ENCODE peak calls at places on chromosomes 2 and 18, in eight cellular contexts. One of them, this sample, is unnamed.

GRCh38 chr2:20868377-20868776 is 45.5 kb upstream of the LDAH start:
- DNase-seq in ACHN: no peak
- DNase-seq in GF-D8: no peak
- DNase-seq in activated CD8-positive, alpha-beta T cell treated with anti-CD3 and anti-CD28 coated beads for 36 hours: peak
- DNase-seq in GM23338: no peak
- DNase-seq in breast epithelium: no peak
- DNase-seq in left colon: no peak
- DNase-seq in nucleus accumbens: no peak
- DNase-seq in this sample: no peak

GRCh38 chr2:44470151-44470550 is 108.4 kb downstream of the CAMKMT start:
- DNase-seq in ACHN: no peak
- DNase-seq in GF-D8: no peak
- DNase-seq in activated CD8-positive, alpha-beta T cell treated with anti-CD3 and anti-CD28 coated beads for 36 hours: no peak
- DNase-seq in GM23338: peak
- DNase-seq in breast epithelium: no peak
- DNase-seq in left colon: no peak
- DNase-seq in nucleus accumbens: no peak
- DNase-seq in this sample: peak

GRCh38 chr2:196987654-196988364 is 61.3 kb upstream of the PGAP1 start:
- DNase-seq in ACHN: peak
- DNase-seq in GF-D8: peak
- DNase-seq in activated CD8-positive, alpha-beta T cell treated with anti-CD3 and anti-CD28 coated beads for 36 hours: peak
- DNase-seq in GM23338: peak
- DNase-seq in breast epithelium: no peak
- DNase-seq in left colon: no peak
- DNase-seq in nucleus accumbens: peak
- DNase-seq in this sample: no peak

GRCh38 chr2:15761910-15762309 is 170.2 kb downstream of the DDX1 start:
- DNase-seq in ACHN: no peak
- DNase-seq in GF-D8: no peak
- DNase-seq in activated CD8-positive, alpha-beta T cell treated with anti-CD3 and anti-CD28 coated beads for 36 hours: no peak
- DNase-seq in GM23338: no peak
- DNase-seq in breast epithelium: no peak
- DNase-seq in left colon: no peak
- DNase-seq in nucleus accumbens: no peak
- DNase-seq in this sample: no peak

GRCh38 chr2:80454628-80455027 is 150.1 kb upstream of the LRRTM1 start:
- DNase-seq in ACHN: no peak
- DNase-seq in GF-D8: no peak
- DNase-seq in activated CD8-positive, alpha-beta T cell treated with anti-CD3 and anti-CD28 coated beads for 36 hours: no peak
- DNase-seq in GM23338: no peak
- DNase-seq in breast epithelium: no peak
- DNase-seq in left colon: peak
- DNase-seq in nucleus accumbens: peak
- DNase-seq in this sample: no peak

GRCh38 chr2:28681216-28681981 is 70.2 kb upstream of the PPP1CB start:
- DNase-seq in ACHN: peak
- DNase-seq in GF-D8: no peak
- DNase-seq in activated CD8-positive, alpha-beta T cell treated with anti-CD3 and anti-CD28 coated beads for 36 hours: peak
- DNase-seq in GM23338: no peak
- DNase-seq in breast epithelium: no peak
- DNase-seq in left colon: no peak
- DNase-seq in nucleus accumbens: no peak
- DNase-seq in this sample: no peak

GRCh38 chr2:120659275-120659952 is 76.3 kb upstream of the GLI2 start:
- DNase-seq in ACHN: no peak
- DNase-seq in GF-D8: no peak
- DNase-seq in activated CD8-positive, alpha-beta T cell treated with anti-CD3 and anti-CD28 coated beads for 36 hours: no peak
- DNase-seq in GM23338: no peak
- DNase-seq in breast epithelium: no peak
- DNase-seq in left colon: no peak
- DNase-seq in nucleus accumbens: no peak
- DNase-seq in this sample: no peak

GRCh38 chr2:26399781-26400376 is 1.8 kb upstream of the DRC1 start:
- DNase-seq in ACHN: peak
- DNase-seq in GF-D8: peak
- DNase-seq in activated CD8-positive, alpha-beta T cell treated with anti-CD3 and anti-CD28 coated beads for 36 hours: no peak
- DNase-seq in GM23338: no peak
- DNase-seq in breast epithelium: no peak
- DNase-seq in left colon: no peak
- DNase-seq in nucleus accumbens: no peak
- DNase-seq in this sample: no peak

GRCh38 chr18:45596048-45596447 is 19.2 kb upstream of the SLC14A2 start:
- DNase-seq in ACHN: no peak
- DNase-seq in GF-D8: no peak
- DNase-seq in activated CD8-positive, alpha-beta T cell treated with anti-CD3 and anti-CD28 coated beads for 36 hours: no peak
- DNase-seq in GM23338: no peak
- DNase-seq in breast epithelium: no peak
- DNase-seq in left colon: no peak
- DNase-seq in nucleus accumbens: no peak
- DNase-seq in this sample: no peak

GRCh38 chr2:231244382-231245252 is 46.2 kb downstream of the ARMC9 start:
- DNase-seq in ACHN: no peak
- DNase-seq in GF-D8: no peak
- DNase-seq in activated CD8-positive, alpha-beta T cell treated with anti-CD3 and anti-CD28 coated beads for 36 hours: no peak
- DNase-seq in GM23338: no peak
- DNase-seq in breast epithelium: no peak
- DNase-seq in left colon: peak
- DNase-seq in nucleus accumbens: no peak
- DNase-seq in this sample: no peak

GRCh38 chr2:218040883-218041282 is 28.2 kb upstream of the RUFY4 start:
- DNase-seq in ACHN: no peak
- DNase-seq in GF-D8: no peak
- DNase-seq in activated CD8-positive, alpha-beta T cell treated with anti-CD3 and anti-CD28 coated beads for 36 hours: no peak
- DNase-seq in GM23338: no peak
- DNase-seq in breast epithelium: no peak
- DNase-seq in left colon: no peak
- DNase-seq in nucleus accumbens: no peak
- DNase-seq in this sample: no peak

GRCh38 chr18:55078289-55078916 is 119.1 kb upstream of the CCDC68 start:
- DNase-seq in ACHN: no peak
- DNase-seq in GF-D8: no peak
- DNase-seq in activated CD8-positive, alpha-beta T cell treated with anti-CD3 and anti-CD28 coated beads for 36 hours: no peak
- DNase-seq in GM23338: peak
- DNase-seq in breast epithelium: no peak
- DNase-seq in left colon: no peak
- DNase-seq in nucleus accumbens: no peak
- DNase-seq in this sample: no peak

GRCh38 chr2:64260817-64261216 is 116.6 kb upstream of the PELI1 start:
- DNase-seq in ACHN: no peak
- DNase-seq in GF-D8: peak
- DNase-seq in activated CD8-positive, alpha-beta T cell treated with anti-CD3 and anti-CD28 coated beads for 36 hours: peak
- DNase-seq in GM23338: no peak
- DNase-seq in breast epithelium: no peak
- DNase-seq in left colon: peak
- DNase-seq in nucleus accumbens: no peak
- DNase-seq in this sample: no peak

GRCh38 chr18:52152036-52152435 is 188.0 kb upstream of the DCC start:
- DNase-seq in ACHN: no peak
- DNase-seq in GF-D8: no peak
- DNase-seq in activated CD8-positive, alpha-beta T cell treated with anti-CD3 and anti-CD28 coated beads for 36 hours: no peak
- DNase-seq in GM23338: no peak
- DNase-seq in breast epithelium: no peak
- DNase-seq in left colon: no peak
- DNase-seq in nucleus accumbens: no peak
- DNase-seq in this sample: no peak

GRCh38 chr2:216151313-216152030 is 42.3 kb downstream of the XRCC5 start:
- DNase-seq in ACHN: peak
- DNase-seq in GF-D8: no peak
- DNase-seq in activated CD8-positive, alpha-beta T cell treated with anti-CD3 and anti-CD28 coated beads for 36 hours: no peak
- DNase-seq in GM23338: no peak
- DNase-seq in breast epithelium: no peak
- DNase-seq in left colon: no peak
- DNase-seq in nucleus accumbens: no peak
- DNase-seq in this sample: no peak

GRCh38 chr18:9535430-9535972 is 60.2 kb downstream of the RALBP1 start:
- DNase-seq in ACHN: no peak
- DNase-seq in GF-D8: no peak
- DNase-seq in activated CD8-positive, alpha-beta T cell treated with anti-CD3 and anti-CD28 coated beads for 36 hours: no peak
- DNase-seq in GM23338: no peak
- DNase-seq in breast epithelium: no peak
- DNase-seq in left colon: no peak
- DNase-seq in nucleus accumbens: no peak
- DNase-seq in this sample: no peak

GRCh38 chr2:3647831-3648651 is 10.0 kb upstream of the ALLC start:
- DNase-seq in ACHN: no peak
- DNase-seq in GF-D8: no peak
- DNase-seq in activated CD8-positive, alpha-beta T cell treated with anti-CD3 and anti-CD28 coated beads for 36 hours: no peak
- DNase-seq in GM23338: no peak
- DNase-seq in breast epithelium: no peak
- DNase-seq in left colon: no peak
- DNase-seq in nucleus accumbens: no peak
- DNase-seq in this sample: no peak

GRCh38 chr2:217622205-217622621 is 380.6 kb downstream of the TNS1 start:
- DNase-seq in ACHN: no peak
- DNase-seq in GF-D8: no peak
- DNase-seq in activated CD8-positive, alpha-beta T cell treated with anti-CD3 and anti-CD28 coated beads for 36 hours: no peak
- DNase-seq in GM23338: peak
- DNase-seq in breast epithelium: no peak
- DNase-seq in left colon: no peak
- DNase-seq in nucleus accumbens: no peak
- DNase-seq in this sample: peak

GRCh38 chr18:44309185-44309584 is 371.5 kb upstream of the SETBP1 start:
- DNase-seq in ACHN: no peak
- DNase-seq in GF-D8: no peak
- DNase-seq in activated CD8-positive, alpha-beta T cell treated with anti-CD3 and anti-CD28 coated beads for 36 hours: no peak
- DNase-seq in GM23338: no peak
- DNase-seq in breast epithelium: no peak
- DNase-seq in left colon: no peak
- DNase-seq in nucleus accumbens: no peak
- DNase-seq in this sample: no peak

GRCh38 chr2:233209978-233210680 is 41.3 kb upstream of the ATG16L1 start:
- DNase-seq in ACHN: peak
- DNase-seq in GF-D8: no peak
- DNase-seq in activated CD8-positive, alpha-beta T cell treated with anti-CD3 and anti-CD28 coated beads for 36 hours: no peak
- DNase-seq in GM23338: no peak
- DNase-seq in breast epithelium: no peak
- DNase-seq in left colon: no peak
- DNase-seq in nucleus accumbens: no peak
- DNase-seq in this sample: no peak

GRCh38 chr2:6963727-6964126 is 46.5 kb downstream of the RNF144A start:
- DNase-seq in ACHN: no peak
- DNase-seq in GF-D8: no peak
- DNase-seq in activated CD8-positive, alpha-beta T cell treated with anti-CD3 and anti-CD28 coated beads for 36 hours: no peak
- DNase-seq in GM23338: no peak
- DNase-seq in breast epithelium: no peak
- DNase-seq in left colon: no peak
- DNase-seq in nucleus accumbens: no peak
- DNase-seq in this sample: no peak

GRCh38 chr18:54585743-54586142 is 5.3 kb upstream of the DYNAP start:
- DNase-seq in ACHN: no peak
- DNase-seq in GF-D8: no peak
- DNase-seq in activated CD8-positive, alpha-beta T cell treated with anti-CD3 and anti-CD28 coated beads for 36 hours: no peak
- DNase-seq in GM23338: no peak
- DNase-seq in breast epithelium: no peak
- DNase-seq in left colon: no peak
- DNase-seq in nucleus accumbens: no peak
- DNase-seq in this sample: no peak

GRCh38 chr2:173462908-173463840 is 108.5 kb downstream of the CDCA7 start:
- DNase-seq in ACHN: no peak
- DNase-seq in GF-D8: no peak
- DNase-seq in activated CD8-positive, alpha-beta T cell treated with anti-CD3 and anti-CD28 coated beads for 36 hours: no peak
- DNase-seq in GM23338: peak
- DNase-seq in breast epithelium: no peak
- DNase-seq in left colon: peak
- DNase-seq in nucleus accumbens: no peak
- DNase-seq in this sample: no peak

GRCh38 chr18:44130365-44130942 is 550.2 kb upstream of the SETBP1 start:
- DNase-seq in ACHN: peak
- DNase-seq in GF-D8: no peak
- DNase-seq in activated CD8-positive, alpha-beta T cell treated with anti-CD3 and anti-CD28 coated beads for 36 hours: peak
- DNase-seq in GM23338: peak
- DNase-seq in breast epithelium: no peak
- DNase-seq in left colon: peak
- DNase-seq in nucleus accumbens: no peak
- DNase-seq in this sample: peak

GRCh38 chr2:80303825-80304521 is 579 bp downstream of the LRRTM1 start:
- DNase-seq in ACHN: no peak
- DNase-seq in GF-D8: no peak
- DNase-seq in activated CD8-positive, alpha-beta T cell treated with anti-CD3 and anti-CD28 coated beads for 36 hours: no peak
- DNase-seq in GM23338: peak
- DNase-seq in breast epithelium: no peak
- DNase-seq in left colon: no peak
- DNase-seq in nucleus accumbens: no peak
- DNase-seq in this sample: no peak

GRCh38 chr18:76465630-76466409 is 29.2 kb downstream of the ZNF516 start:
- DNase-seq in ACHN: no peak
- DNase-seq in GF-D8: no peak
- DNase-seq in activated CD8-positive, alpha-beta T cell treated with anti-CD3 and anti-CD28 coated beads for 36 hours: no peak
- DNase-seq in GM23338: no peak
- DNase-seq in breast epithelium: no peak
- DNase-seq in left colon: no peak
- DNase-seq in nucleus accumbens: no peak
- DNase-seq in this sample: no peak

GRCh38 chr2:109711230-109712125 is 82.6 kb upstream of the RGPD5 start:
- DNase-seq in ACHN: no peak
- DNase-seq in GF-D8: no peak
- DNase-seq in activated CD8-positive, alpha-beta T cell treated with anti-CD3 and anti-CD28 coated beads for 36 hours: no peak
- DNase-seq in GM23338: no peak
- DNase-seq in breast epithelium: peak
- DNase-seq in left colon: no peak
- DNase-seq in nucleus accumbens: no peak
- DNase-seq in this sample: no peak

GRCh38 chr18:24763765-24764548 is 303.5 kb downstream of the HRH4 start:
- DNase-seq in ACHN: no peak
- DNase-seq in GF-D8: no peak
- DNase-seq in activated CD8-positive, alpha-beta T cell treated with anti-CD3 and anti-CD28 coated beads for 36 hours: no peak
- DNase-seq in GM23338: no peak
- DNase-seq in breast epithelium: no peak
- DNase-seq in left colon: no peak
- DNase-seq in nucleus accumbens: no peak
- DNase-seq in this sample: no peak

GRCh38 chr2:179636100-179636980 is 225.1 kb downstream of the ZNF385B start:
- DNase-seq in ACHN: no peak
- DNase-seq in GF-D8: no peak
- DNase-seq in activated CD8-positive, alpha-beta T cell treated with anti-CD3 and anti-CD28 coated beads for 36 hours: no peak
- DNase-seq in GM23338: no peak
- DNase-seq in breast epithelium: no peak
- DNase-seq in left colon: no peak
- DNase-seq in nucleus accumbens: no peak
- DNase-seq in this sample: no peak

GRCh38 chr18:75782826-75783225 is 355.3 kb upstream of the SMIM21 start:
- DNase-seq in ACHN: no peak
- DNase-seq in GF-D8: no peak
- DNase-seq in activated CD8-positive, alpha-beta T cell treated with anti-CD3 and anti-CD28 coated beads for 36 hours: no peak
- DNase-seq in GM23338: no peak
- DNase-seq in breast epithelium: no peak
- DNase-seq in left colon: no peak
- DNase-seq in nucleus accumbens: no peak
- DNase-seq in this sample: no peak

GRCh38 chr2:235769046-235769445 is 275.2 kb downstream of the AGAP1 start:
- DNase-seq in ACHN: no peak
- DNase-seq in GF-D8: no peak
- DNase-seq in activated CD8-positive, alpha-beta T cell treated with anti-CD3 and anti-CD28 coated beads for 36 hours: no peak
- DNase-seq in GM23338: no peak
- DNase-seq in breast epithelium: no peak
- DNase-seq in left colon: no peak
- DNase-seq in nucleus accumbens: no peak
- DNase-seq in this sample: no peak

GRCh38 chr2:86337235-86338099 is at the start of gene REEP1:
- DNase-seq in ACHN: peak
- DNase-seq in GF-D8: no peak
- DNase-seq in activated CD8-positive, alpha-beta T cell treated with anti-CD3 and anti-CD28 coated beads for 36 hours: no peak
- DNase-seq in GM23338: peak
- DNase-seq in breast epithelium: no peak
- DNase-seq in left colon: peak
- DNase-seq in nucleus accumbens: no peak
- DNase-seq in this sample: no peak

GRCh38 chr2:3759331-3759730 is 56.0 kb downstream of the DCDC2C start:
- DNase-seq in ACHN: no peak
- DNase-seq in GF-D8: no peak
- DNase-seq in activated CD8-positive, alpha-beta T cell treated with anti-CD3 and anti-CD28 coated beads for 36 hours: no peak
- DNase-seq in GM23338: no peak
- DNase-seq in breast epithelium: no peak
- DNase-seq in left colon: no peak
- DNase-seq in nucleus accumbens: no peak
- DNase-seq in this sample: no peak

GRCh38 chr2:16853088-16853487 is 187.5 kb upstream of the CYRIA start:
- DNase-seq in ACHN: no peak
- DNase-seq in GF-D8: no peak
- DNase-seq in activated CD8-positive, alpha-beta T cell treated with anti-CD3 and anti-CD28 coated beads for 36 hours: no peak
- DNase-seq in GM23338: no peak
- DNase-seq in breast epithelium: no peak
- DNase-seq in left colon: no peak
- DNase-seq in nucleus accumbens: no peak
- DNase-seq in this sample: no peak

This sample was measured in NT2/D1.